ENCODE peak calls at places on chromosomes 2 and 18, in four cellular contexts. Q is iPS-NIHi11; S is T-helper 1 cell; C is stimulated activated CD8-positive, alpha-beta memory T cell treated with anti-CD3 and anti-CD28 coated beads, Interleukin-15, amount 100 ng/mL, for 1 hour. L is an unnamed sample.

GRCh38 chr2:202169826-202170424 is 68.5 kb downstream of the SUMO1 start:
- DNase-seq in Q (peak; percentile 28), S (no peak), C (no peak), L (no peak)

GRCh38 chr2:132589966-132590365 is 80.0 kb downstream of the LYPD1 start:
- DNase-seq in Q (no peak), S (no peak), C (no peak), L (no peak)

GRCh38 chr18:44537521-44537920 is 143.2 kb upstream of the SETBP1 start:
- DNase-seq in Q (peak; percentile 23), S (no peak), C (no peak), L (no peak)

GRCh38 chr2:167602122-167602521 is 645.3 kb downstream of the STK39 start:
- DNase-seq in Q (no peak), S (no peak), C (no peak), L (no peak)

GRCh38 chr2:177467646-177468045 is 75.1 kb downstream of the AGPS start:
- DNase-seq in Q (no peak), S (no peak), C (no peak), L (no peak)

GRCh38 chr2:212619954-212620353 is 81.4 kb upstream of the ERBB4 start:
- DNase-seq in Q (no peak), S (no peak), C (no peak), L (no peak)

GRCh38 chr2:54106631-54107454 is 8.6 kb upstream of the ACYP2 start:
- DNase-seq in Q (peak; percentile 34), S (peak; percentile 36), C (no peak), L (peak; percentile 5)

GRCh38 chr2:24269270-24269669 is 91.1 kb downstream of the ITSN2 start:
- DNase-seq in Q (no peak), S (no peak), C (no peak), L (no peak)

GRCh38 chr2:172090044-172090946 is 5.0 kb downstream of the DLX1 start:
- DNase-seq in Q (peak; percentile 25), S (no peak), C (no peak), L (no peak)

L was measured in activated gamma-delta T cell treated with anti-CD3 and anti-CD28 coated beads, Interleukin-2, amount 50 U/mL, for 16 hours.